ENCODE peak calls at places on chromosomes 5 and 9, in ten cellular contexts. S, C, U, I, D, K, J, H, F and V are unnamed samples.

GRCh38 chr9:133992780-133993634 is 883 bp upstream of the VAV2 start:
- DNase-seq in S (peak), C (peak), U (peak), I (peak), D (peak), K (peak), J (peak), H (peak), F (peak), V (peak)

GRCh38 chr9:77847626-77848025 is 184.0 kb downstream of the GNAQ start:
- DNase-seq in S (no peak), C (no peak), U (no peak), I (no peak), D (no peak), K (no peak), J (no peak), H (no peak), F (no peak), V (no peak)

GRCh38 chr5:143516249-143516648 is 112.8 kb upstream of the NR3C1 start:
- DNase-seq in S (no peak), C (no peak), U (no peak), I (no peak), D (no peak), K (no peak), J (no peak), H (no peak), F (no peak), V (no peak)

GRCh38 chr9:99753436-99753835 is 68.2 kb upstream of the NR4A3 start:
- DNase-seq in S (no peak), C (no peak), U (no peak), I (no peak), D (no peak), K (no peak), J (peak), H (no peak), F (no peak), V (no peak)

GRCh38 chr5:151632524-151632923 is 41.4 kb upstream of the FAT2 start:
- DNase-seq in S (no peak), C (no peak), U (no peak), I (no peak), D (no peak), K (no peak), J (no peak), H (no peak), F (peak), V (no peak)

GRCh38 chr5:102090770-102091169 is 205.3 kb downstream of the SLCO4C1 start:
- DNase-seq in S (peak), C (no peak), U (no peak), I (no peak), D (no peak), K (no peak), J (no peak), H (no peak), F (no peak), V (peak)

GRCh38 chr5:3905521-3905920 is 309.9 kb downstream of the IRX1 start:
- DNase-seq in S (no peak), C (no peak), U (no peak), I (no peak), D (no peak), K (no peak), J (no peak), H (no peak), F (no peak), V (no peak)

GRCh38 chr5:1654786-1655495 is 131.2 kb upstream of the LPCAT1 start:
- DNase-seq in S (no peak), C (no peak), U (no peak), I (peak), D (no peak), K (no peak), J (no peak), H (no peak), F (no peak), V (no peak)

GRCh38 chr9:115601456-115601855 is 483.5 kb upstream of the TNC start:
- DNase-seq in S (no peak), C (no peak), U (no peak), I (no peak), D (no peak), K (no peak), J (no peak), H (no peak), F (no peak), V (no peak)

GRCh38 chr5:13859285-13859684 is 85.2 kb downstream of the DNAH5 start:
- DNase-seq in S (no peak), C (no peak), U (no peak), I (no peak), D (no peak), K (no peak), J (no peak), H (no peak), F (no peak), V (no peak)

GRCh38 chr9:96383165-96383939 is at the start of gene SLC35D2:
- DNase-seq in S (peak), C (no peak), U (peak), I (no peak), D (no peak), K (peak), J (no peak), H (peak), F (peak), V (peak)

GRCh38 chr9:126805546-126806262 is 864 bp downstream of the ZBTB43 start:
- DNase-seq in S (peak), C (peak), U (no peak), I (no peak), D (no peak), K (peak), J (peak), H (no peak), F (peak), V (peak)

GRCh38 chr5:135501965-135502364 is 33.8 kb downstream of the NEUROG1 start:
- DNase-seq in S (no peak), C (no peak), U (no peak), I (no peak), D (no peak), K (no peak), J (no peak), H (no peak), F (no peak), V (no peak)

GRCh38 chr9:126170286-126170823 is 156.3 kb upstream of the MVB12B start:
- DNase-seq in S (no peak), C (no peak), U (no peak), I (peak), D (no peak), K (no peak), J (no peak), H (no peak), F (peak), V (no peak)

GRCh38 chr5:66358741-66359140 is 214.6 kb downstream of the SREK1 start:
- DNase-seq in S (no peak), C (no peak), U (no peak), I (no peak), D (no peak), K (no peak), J (no peak), H (no peak), F (no peak), V (no peak)

GRCh38 chr5:170482511-170482910 is 21.3 kb upstream of the KCNIP1 start:
- DNase-seq in S (no peak), C (no peak), U (no peak), I (no peak), D (no peak), K (no peak), J (no peak), H (no peak), F (no peak), V (no peak)

GRCh38 chr5:118614701-118615475 is 373.5 kb downstream of the DTWD2 start:
- DNase-seq in S (no peak), C (no peak), U (no peak), I (no peak), D (no peak), K (no peak), J (no peak), H (no peak), F (no peak), V (no peak)

GRCh38 chr5:127863161-127863560 is 160.0 kb downstream of the CCDC192 start:
- DNase-seq in S (no peak), C (no peak), U (no peak), I (no peak), D (no peak), K (no peak), J (no peak), H (no peak), F (no peak), V (no peak)

GRCh38 chr5:176530983-176531901 is 6.0 kb downstream of the RNF44 start:
- DNase-seq in S (no peak), C (no peak), U (no peak), I (no peak), D (peak), K (peak), J (no peak), H (no peak), F (no peak), V (no peak)

GRCh38 chr5:54774281-54775171 is 210.9 kb downstream of the ESM1 start:
- DNase-seq in S (peak), C (no peak), U (no peak), I (no peak), D (no peak), K (peak), J (no peak), H (no peak), F (peak), V (no peak)

GRCh38 chr9:83583151-83584014 is 39.6 kb upstream of the IDNK start:
- DNase-seq in S (peak), C (no peak), U (no peak), I (no peak), D (no peak), K (no peak), J (no peak), H (peak), F (peak), V (peak)

GRCh38 chr5:133489632-133490031 is 122.7 kb downstream of the FSTL4 start:
- DNase-seq in S (no peak), C (no peak), U (no peak), I (no peak), D (no peak), K (no peak), J (no peak), H (no peak), F (no peak), V (no peak)

GRCh38 chr9:70485273-70485858 is 70.9 kb upstream of the KLF9 start:
- DNase-seq in S (peak), C (no peak), U (no peak), I (no peak), D (no peak), K (no peak), J (no peak), H (no peak), F (peak), V (no peak)

GRCh38 chr5:169561883-169562282 is 21.7 kb upstream of the SPDL1 start:
- DNase-seq in S (peak), C (no peak), U (no peak), I (no peak), D (no peak), K (no peak), J (no peak), H (no peak), F (no peak), V (no peak)

GRCh38 chr5:180555168-180555921 is 36.0 kb downstream of the SCGB3A1 start:
- DNase-seq in S (no peak), C (no peak), U (no peak), I (no peak), D (no peak), K (no peak), J (no peak), H (no peak), F (no peak), V (no peak)

GRCh38 chr5:126435261-126435660 is 12.1 kb downstream of the GRAMD2B start:
- DNase-seq in S (no peak), C (no peak), U (no peak), I (no peak), D (no peak), K (no peak), J (no peak), H (no peak), F (no peak), V (no peak)

GRCh38 chr9:34500623-34501267 is 22.0 kb downstream of the ENHO start:
- DNase-seq in S (peak), C (peak), U (no peak), I (peak), D (peak), K (no peak), J (no peak), H (peak), F (peak), V (peak)

GRCh38 chr9:9912459-9912858 is 700.3 kb downstream of the PTPRD start:
- DNase-seq in S (no peak), C (no peak), U (no peak), I (no peak), D (no peak), K (no peak), J (no peak), H (no peak), F (no peak), V (no peak)
- TF ChIP-seq CTCF in S (peak), C (no peak), U (no peak), I (peak), D (no peak), K (no peak), J (peak), H (peak), F (no peak), V (peak)

DNA sequence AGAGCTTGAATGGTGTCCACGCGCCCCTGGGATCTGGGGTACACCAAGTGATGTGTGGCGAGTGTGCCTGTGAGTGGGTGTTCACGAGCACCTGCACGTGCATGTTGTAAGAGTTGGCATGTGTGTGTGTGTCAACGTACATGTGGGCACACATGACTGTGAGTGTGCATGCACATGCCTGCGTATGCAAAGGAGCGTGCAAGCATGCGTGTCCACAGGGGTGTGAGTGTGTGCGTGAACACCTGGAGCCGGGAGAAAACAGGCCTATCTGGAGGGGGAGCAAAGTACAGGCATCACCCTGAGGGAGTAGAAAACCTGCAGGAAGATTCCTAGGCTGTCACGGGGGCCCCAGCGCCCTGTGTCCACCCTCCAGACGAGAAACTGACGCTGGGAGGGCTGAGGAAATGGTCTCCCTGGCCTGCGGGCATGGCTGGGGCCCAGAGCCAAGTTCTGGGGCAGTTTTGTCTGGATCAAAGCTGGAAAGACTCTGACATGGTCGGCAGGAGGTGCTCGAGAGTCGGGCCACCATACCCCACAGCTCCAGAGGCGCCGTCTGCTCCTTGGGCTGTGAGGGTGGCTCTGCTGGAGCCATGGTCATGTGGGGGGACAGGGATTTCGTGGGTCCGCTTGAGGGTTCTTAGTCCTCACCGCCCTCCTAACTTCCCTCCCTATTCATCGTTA is 31.8 kb downstream of the PTGES start:
- DNase-seq in S (no peak), C (no peak), U (no peak), I (no peak), D (no peak), K (no peak), J (no peak), H (no peak), F (no peak), V (no peak)
- TF ChIP-seq CTCF in S (no peak), C (no peak), U (no peak), I (peak), D (no peak), K (no peak), J (peak), H (peak), F (no peak), V (no peak)

DNA sequence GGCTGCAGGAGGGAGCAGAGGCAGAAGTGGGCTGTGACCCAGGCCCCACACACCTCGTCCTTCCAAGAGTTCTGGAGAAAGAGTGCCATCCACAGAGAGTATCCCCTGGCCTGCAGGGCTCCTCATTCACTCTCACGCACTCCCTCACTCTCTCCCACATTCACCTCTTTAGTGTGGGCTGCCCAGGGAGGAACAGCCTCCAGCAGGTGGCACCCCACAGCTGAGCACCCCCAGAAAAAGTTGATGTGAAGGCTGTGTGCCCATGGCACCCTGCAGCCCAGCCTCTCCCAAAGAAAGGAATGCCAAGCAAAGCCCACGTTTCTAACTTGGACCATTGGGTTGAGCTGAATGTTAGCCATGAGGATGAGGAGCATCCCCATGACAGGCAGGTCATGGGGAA is 4.5 kb upstream of the SHC3 start:
- DNase-seq in S (no peak), C (no peak), U (no peak), I (no peak), D (no peak), K (no peak), J (no peak), H (no peak), F (no peak), V (no peak)
- TF ChIP-seq CTCF in S (no peak), C (no peak), U (no peak), I (no peak), D (no peak), K (no peak), J (no peak), H (no peak), F (no peak), V (no peak)

GRCh38 chr5:173235499-173236394 is 741 bp upstream of the NKX2-5 start:
- DNase-seq in S (no peak), C (no peak), U (no peak), I (no peak), D (no peak), K (no peak), J (no peak), H (no peak), F (no peak), V (no peak)
- TF ChIP-seq CTCF in S (no peak), C (no peak), U (no peak), I (no peak), D (no peak), K (no peak), J (no peak), H (no peak), F (no peak), V (no peak)

GRCh38 chr5:154421868-154422267 is 23.9 kb upstream of the SAP30L start:
- DNase-seq in S (no peak), C (no peak), U (no peak), I (no peak), D (no peak), K (no peak), J (no peak), H (no peak), F (no peak), V (no peak)
- TF ChIP-seq CTCF in S (peak), C (no peak), U (peak), I (peak), D (peak), K (no peak), J (peak), H (peak), F (peak), V (peak)